ENCODE peak calls at places on chromosomes 16 and 17, in four cellular contexts. P is right cardiac atrium, I is body of pancreas, K is heart right ventricle. G is an unnamed sample. For H3K4me1, the result is how much of the 10 kb centered on the place peaks cover.

GRCh38 chr16:82464192-82464591 is 162.6 kb upstream of the CDH13 start:
- DNase-seq in P (no peak), I (no peak), K (no peak), G (no peak)

GRCh38 chr17:57553991-57554825 is 190.9 kb downstream of the CCDC182 start:
- DNase-seq in P (peak), I (no peak), K (no peak), G (peak)

GRCh38 chr16:82627811-82628339 is 1.1 kb downstream of the CDH13 start:
- DNase-seq in P (peak), I (no peak), K (peak), G (peak)

GRCh38 chr17:57756941-57757340 is 11.8 kb upstream of the CCDC182 start:
- DNase-seq in P (no peak), I (no peak), K (no peak), G (no peak)

GRCh38 chr16:30068750-30069574 is 3.4 kb downstream of the ALDOA start:
- DNase-seq in P (no peak), I (no peak), K (no peak), G (no peak)

GRCh38 chr17:35889818-35890773 is 9.9 kb upstream of the CCL5 start:
- DNase-seq in P (peak), I (no peak), K (no peak), G (peak)

GRCh38 chr16:88662843-88663606 is at the start of gene MVD:
- DNase-seq in P (peak), I (peak), K (peak), G (peak)

GRCh38 chr17:74295625-74296547 is 21.9 kb downstream of the DNAI2 start:
- DNase-seq in P (peak), I (no peak), K (peak), G (no peak)

GRCh38 chr17:4939554-4939803 is 367 bp downstream of the SLC25A11 start:
- DNase-seq in P (no peak), I (no peak), K (no peak), G (no peak)

GRCh38 chr16:53600076-53600475 is 97.1 kb upstream of the AKTIP start:
- DNase-seq in P (no peak), I (no peak), K (no peak), G (no peak)

GRCh38 chr17:16288860-16289571 is 64.3 kb downstream of the CENPV start:
- DNase-seq in P (no peak), I (no peak), K (no peak), G (no peak)

GRCh38 chr17:59840908-59841666 is 51.7 kb downstream of the TUBD1 start:
- DNase-seq in P (no peak), I (no peak), K (no peak), G (no peak)

GRCh38 chr16:2239231-2239675 is 3.0 kb downstream of the DNASE1L2 start:
- DNase-seq in P (no peak), I (no peak), K (no peak), G (no peak)

GRCh38 chr16:24580665-24581064 is 41.3 kb downstream of the RBBP6 start:
- DNase-seq in P (no peak), I (no peak), K (no peak), G (no peak)

GRCh38 chr17:57603978-57604377 is 141.1 kb downstream of the CCDC182 start:
- DNase-seq in P (no peak), I (peak), K (no peak), G (no peak)

GRCh38 chr17:42247734-42248133 is 28.5 kb downstream of the STAT5B start:
- DNase-seq in P (no peak), I (no peak), K (no peak), G (no peak)

GRCh38 chr17:76887809-76888208 is 19.6 kb downstream of the MGAT5B start:
- DNase-seq in P (no peak), I (no peak), K (no peak), G (no peak)

GRCh38 chr17:71338396-71338795 is 782.4 kb upstream of the SOX9 start:
- DNase-seq in P (no peak), I (no peak), K (no peak), G (peak)

GRCh38 chr17:19546289-19547065 is 12.8 kb downstream of the SLC47A1 start:
- DNase-seq in P (peak), I (peak), K (peak), G (no peak)

GRCh38 chr17:78709688-78710290 is 72.3 kb downstream of the CYTH1 start:
- DNase-seq in P (no peak), I (no peak), K (no peak), G (no peak)

GRCh38 chr17:31888124-31888523 is 13.4 kb downstream of the UTP6 start:
- DNase-seq in P (no peak), I (no peak), K (no peak), G (no peak)

GRCh38 chr17:79619636-79620206 is 8.9 kb upstream of the RBFOX3 start:
- DNase-seq in P (no peak), I (peak), K (no peak), G (peak)

GRCh38 chr17:50559674-50560184 is 786 bp upstream of the CACNA1G start:
- DNase-seq in P (peak), I (peak), K (peak), G (peak)

GRCh38 chr17:41284043-41284442 is 8.5 kb downstream of the KRTAP9-7 start:
- DNase-seq in P (no peak), I (no peak), K (no peak), G (peak)

GRCh38 chr17:35254107-35254802 is 11.4 kb downstream of the SLFN5 start:
- DNase-seq in P (peak), I (peak), K (peak), G (peak)

GRCh38 chr17:4369557-4370230 is 3.2 kb upstream of the UBE2G1 start:
- DNase-seq in P (no peak), I (no peak), K (no peak), G (no peak)

GRCh38 chr16:5541356-5541755 is 443.8 kb upstream of the EEF2KMT start:
- DNase-seq in P (no peak), I (no peak), K (no peak), G (no peak)

GRCh38 chr16:29806641-29807425 is 504 bp downstream of the MAZ start:
- DNase-seq in P (peak), I (peak), K (peak), G (peak)

GRCh38 chr16:88289549-88290344 is 93.0 kb upstream of the ZNF469 start:
- DNase-seq in P (no peak), I (no peak), K (no peak), G (no peak)

GRCh38 chr17:34178047-34178446 is 77.0 kb upstream of the CCL2 start:
- DNase-seq in P (no peak), I (no peak), K (no peak), G (no peak)

GRCh38 chr17:1498869-1499268 is 6.4 kb upstream of the MYO1C start:
- DNase-seq in P (no peak), I (no peak), K (no peak), G (no peak)

GRCh38 chr16:64102654-64103053 is 1019.2 kb downstream of the CDH11 start:
- DNase-seq in P (no peak), I (no peak), K (no peak), G (no peak)

GRCh38 chr17:40371261-40371929 is 6.9 kb upstream of the GJD3 start:
- DNase-seq in P (no peak), I (no peak), K (no peak), G (no peak)

GRCh38 chr17:82690786-82691489 is 7.6 kb downstream of the RAB40B start:
- DNase-seq in P (no peak), I (no peak), K (no peak), G (no peak)

GRCh38 chr17:74872313-74873035 is at the start of gene FDXR:
- DNase-seq in P (no peak), I (no peak), K (no peak), G (no peak)

GRCh38 chr16:22621571-22622148 is 111.0 kb downstream of the NPIPB5 start:
- DNase-seq in P (no peak), I (no peak), K (no peak), G (no peak)

GRCh38 chr16:49972280-49972679 is 52.7 kb upstream of the CNEP1R1 start:
- DNase-seq in P (no peak), I (no peak), K (no peak), G (no peak)

GRCh38 chr17:49849711-49850610 is 2.1 kb upstream of the TAC4 start:
- DNase-seq in P (no peak), I (no peak), K (no peak), G (no peak)

GRCh38 chr16:27364493-27365141 is 37.4 kb upstream of the IL21R start:
- DNase-seq in P (no peak), I (peak), K (no peak), G (no peak)
- H3K27ac ChIP-seq in P (no peak), I (peak), K (no peak), G (no peak)

DNA sequence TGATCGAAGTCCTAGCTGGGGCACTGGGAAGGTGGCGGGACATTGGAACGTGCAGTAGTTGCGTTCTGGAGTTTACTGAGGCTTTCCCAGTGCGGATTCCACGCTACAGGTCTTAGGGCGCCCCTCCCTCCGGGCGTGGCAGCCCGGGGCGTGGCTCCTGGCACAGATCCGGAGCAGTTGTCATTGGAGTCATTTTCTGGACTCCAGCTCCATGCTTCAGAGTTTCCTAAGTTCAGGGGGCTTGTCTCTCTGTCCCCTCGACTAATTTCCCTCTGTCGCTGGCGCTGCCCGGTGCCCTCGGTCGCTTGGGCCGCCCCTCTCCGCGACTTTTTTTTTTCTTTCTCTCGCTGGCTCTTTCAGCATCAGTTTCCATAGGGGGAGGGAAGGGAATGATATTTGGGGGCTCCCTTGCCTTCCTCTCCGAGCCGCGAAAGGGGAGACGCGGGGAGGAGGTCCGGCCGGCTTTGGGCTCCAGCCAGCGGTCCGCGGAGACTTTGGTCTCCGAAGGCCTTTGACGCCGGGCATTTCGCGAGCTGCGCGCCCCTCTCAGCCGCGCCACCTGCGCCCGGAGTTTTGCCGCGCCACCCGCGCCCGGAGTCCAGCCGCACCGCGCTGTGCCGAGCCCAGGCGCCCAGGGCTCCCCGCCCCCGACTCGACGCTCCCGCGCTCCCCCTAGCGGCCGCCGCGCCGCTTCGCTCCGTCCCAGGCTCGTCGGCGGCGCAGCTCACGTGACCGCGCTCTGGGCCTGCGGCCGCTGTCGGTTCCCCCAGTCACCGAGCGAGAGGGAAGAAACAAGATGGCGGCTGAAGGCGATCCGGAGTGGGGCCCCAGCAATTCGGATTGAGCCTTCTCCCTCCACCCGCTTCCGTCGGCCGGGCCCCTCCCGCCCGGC is at the start of gene BPTF:
- DNase-seq in P (peak), I (peak), K (peak), G (peak)
- H3K4me1 ChIP-seq in P (under half), I (under half), K (under half), G (under half)

DNA sequence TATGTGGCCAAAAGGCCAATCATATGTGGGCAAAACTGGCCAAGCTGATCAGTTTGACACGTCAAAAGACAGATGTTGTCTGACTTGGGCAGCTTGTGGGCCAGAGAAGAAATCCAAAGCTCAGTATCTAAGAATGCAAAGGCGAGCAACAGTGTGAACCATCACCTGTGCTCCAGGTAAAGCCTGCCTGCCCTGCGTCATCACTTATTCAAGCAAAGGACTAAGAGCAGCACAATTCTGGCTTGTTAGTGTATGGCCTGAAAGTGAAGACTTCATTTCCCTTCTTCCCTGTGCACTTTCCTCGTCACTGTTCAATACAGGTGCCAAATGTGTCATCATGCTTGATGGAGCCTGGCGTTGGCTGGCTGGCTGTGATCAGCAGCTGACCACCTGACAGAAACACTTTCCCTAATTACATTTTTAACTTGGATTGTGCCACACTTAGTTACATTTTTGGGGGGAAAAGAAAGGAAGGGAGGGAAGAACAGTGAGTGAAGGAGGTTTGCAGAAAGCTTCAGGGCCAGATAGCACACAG is 4.7 kb downstream of the FAM20A start:
- DNase-seq in P (no peak), I (no peak), K (no peak), G (no peak)
- H3K4me3 ChIP-seq in P (no peak), I (no peak), K (no peak), G (no peak)

GRCh38 chr17:48735057-48735341 is 6.4 kb upstream of the HOXB13 start:
- DNase-seq in P (no peak), I (no peak), K (no peak), G (no peak)
- H3K27ac ChIP-seq in P (no peak), I (no peak), K (no peak), G (peak)

GRCh38 chr17:8117980-8118768 is at the start of gene ALOXE3:
- DNase-seq in P (no peak), I (peak), K (peak), G (no peak)

GRCh38 chr17:8120520-8121443 is 2.5 kb upstream of the ALOXE3 start:
- DNase-seq in P (peak), I (peak), K (peak), G (peak)

GRCh38 chr17:8118769-8119574 is 658 bp upstream of the ALOXE3 start:
- DNase-seq in P (peak), I (peak), K (peak), G (peak)

GRCh38 chr17:8121531-8122390 is 2.1 kb downstream of the HES7 start:
- DNase-seq in P (no peak), I (no peak), K (peak), G (peak)

GRCh38 chr17:8119575-8120519 is 1.5 kb upstream of the ALOXE3 start:
- DNase-seq in P (peak), I (peak), K (peak), G (peak)
- H3K4me1 ChIP-seq in P (under half), I (half or more), K (under half), G (under half)